ENCODE peak calls at places on chromosomes 7 and 10, in ten cellular contexts. One of them, this sample, is unnamed.
A peak's percentile ranks its signal among the peaks of the same experiment; 100 is the strongest.

GRCh38 chr10:93386496-93387369 is 95.4 kb downstream of the MYOF start:
- DNase-seq in KBM-7: peak; percentile 32
- DNase-seq in cardiac muscle cell: no peak
- DNase-seq in type B pancreatic cell: no peak
- DNase-seq in stimulated activated CD4-positive, alpha-beta T cell treated with anti-CD3 and anti-CD28 coated beads, Interleukin-2, amount 100 ng/mL, for 48 hours: no peak
- DNase-seq in activated CD4-positive, alpha-beta T cell treated with anti-CD3 and anti-CD28 coated beads, Interleukin-2, amount 50 U/mL, for 1 hour: no peak
- DNase-seq in renal cortical epithelial cell: no peak
- DNase-seq in fibroblast of the aortic adventitia: peak; percentile 47
- DNase-seq in IMR-90: no peak
- DNase-seq in fibroblast of mammary gland: peak; percentile 62
- DNase-seq in this sample: no peak

GRCh38 chr7:115352375-115352774 is 430.5 kb downstream of the MDFIC start:
- DNase-seq in KBM-7: no peak
- DNase-seq in cardiac muscle cell: no peak
- DNase-seq in type B pancreatic cell: no peak
- DNase-seq in stimulated activated CD4-positive, alpha-beta T cell treated with anti-CD3 and anti-CD28 coated beads, Interleukin-2, amount 100 ng/mL, for 48 hours: no peak
- DNase-seq in activated CD4-positive, alpha-beta T cell treated with anti-CD3 and anti-CD28 coated beads, Interleukin-2, amount 50 U/mL, for 1 hour: no peak
- DNase-seq in renal cortical epithelial cell: peak; percentile 21
- DNase-seq in fibroblast of the aortic adventitia: peak; percentile 73
- DNase-seq in IMR-90: peak; percentile 91
- DNase-seq in fibroblast of mammary gland: peak; percentile 90
- DNase-seq in this sample: no peak

GRCh38 chr7:143252002-143252401 is 11.2 kb upstream of the GSTK1 start:
- DNase-seq in KBM-7: peak; percentile 50
- DNase-seq in cardiac muscle cell: no peak
- DNase-seq in type B pancreatic cell: no peak
- DNase-seq in stimulated activated CD4-positive, alpha-beta T cell treated with anti-CD3 and anti-CD28 coated beads, Interleukin-2, amount 100 ng/mL, for 48 hours: no peak
- DNase-seq in activated CD4-positive, alpha-beta T cell treated with anti-CD3 and anti-CD28 coated beads, Interleukin-2, amount 50 U/mL, for 1 hour: no peak
- DNase-seq in renal cortical epithelial cell: no peak
- DNase-seq in fibroblast of the aortic adventitia: no peak
- DNase-seq in IMR-90: no peak
- DNase-seq in fibroblast of mammary gland: no peak
- DNase-seq in this sample: no peak

GRCh38 chr7:131507592-131508331 is 48.7 kb downstream of the PODXL start:
- DNase-seq in KBM-7: peak; percentile 81
- DNase-seq in cardiac muscle cell: peak; percentile 77
- DNase-seq in type B pancreatic cell: peak; percentile 84
- DNase-seq in stimulated activated CD4-positive, alpha-beta T cell treated with anti-CD3 and anti-CD28 coated beads, Interleukin-2, amount 100 ng/mL, for 48 hours: peak; percentile 86
- DNase-seq in activated CD4-positive, alpha-beta T cell treated with anti-CD3 and anti-CD28 coated beads, Interleukin-2, amount 50 U/mL, for 1 hour: peak; percentile 83
- DNase-seq in renal cortical epithelial cell: peak; percentile 44
- DNase-seq in fibroblast of the aortic adventitia: peak; percentile 75
- DNase-seq in IMR-90: peak; percentile 60
- DNase-seq in fibroblast of mammary gland: peak; percentile 59
- DNase-seq in this sample: peak; percentile 91

GRCh38 chr10:95864906-95865813 is 42.6 kb upstream of the CC2D2B start:
- DNase-seq in KBM-7: peak; percentile 66
- DNase-seq in cardiac muscle cell: peak; percentile 61
- DNase-seq in type B pancreatic cell: no peak
- DNase-seq in stimulated activated CD4-positive, alpha-beta T cell treated with anti-CD3 and anti-CD28 coated beads, Interleukin-2, amount 100 ng/mL, for 48 hours: peak; percentile 15
- DNase-seq in activated CD4-positive, alpha-beta T cell treated with anti-CD3 and anti-CD28 coated beads, Interleukin-2, amount 50 U/mL, for 1 hour: peak; percentile 12
- DNase-seq in renal cortical epithelial cell: peak; percentile 68
- DNase-seq in fibroblast of the aortic adventitia: peak; percentile 86
- DNase-seq in IMR-90: peak; percentile 86
- DNase-seq in fibroblast of mammary gland: peak; percentile 85
- DNase-seq in this sample: no peak

GRCh38 chr10:30596037-30596436 is 33.5 kb downstream of the LYZL2 start:
- DNase-seq in KBM-7: no peak
- DNase-seq in cardiac muscle cell: no peak
- DNase-seq in type B pancreatic cell: no peak
- DNase-seq in stimulated activated CD4-positive, alpha-beta T cell treated with anti-CD3 and anti-CD28 coated beads, Interleukin-2, amount 100 ng/mL, for 48 hours: no peak
- DNase-seq in activated CD4-positive, alpha-beta T cell treated with anti-CD3 and anti-CD28 coated beads, Interleukin-2, amount 50 U/mL, for 1 hour: no peak
- DNase-seq in renal cortical epithelial cell: no peak
- DNase-seq in fibroblast of the aortic adventitia: no peak
- DNase-seq in IMR-90: no peak
- DNase-seq in fibroblast of mammary gland: no peak
- DNase-seq in this sample: no peak

GRCh38 chr10:102457591-102458150 is 6.3 kb upstream of the C10orf95 start:
- DNase-seq in KBM-7: no peak
- DNase-seq in cardiac muscle cell: no peak
- DNase-seq in type B pancreatic cell: no peak
- DNase-seq in stimulated activated CD4-positive, alpha-beta T cell treated with anti-CD3 and anti-CD28 coated beads, Interleukin-2, amount 100 ng/mL, for 48 hours: no peak
- DNase-seq in activated CD4-positive, alpha-beta T cell treated with anti-CD3 and anti-CD28 coated beads, Interleukin-2, amount 50 U/mL, for 1 hour: no peak
- DNase-seq in renal cortical epithelial cell: no peak
- DNase-seq in fibroblast of the aortic adventitia: no peak
- DNase-seq in IMR-90: no peak
- DNase-seq in fibroblast of mammary gland: peak; percentile 93
- DNase-seq in this sample: no peak

GRCh38 chr10:74292871-74293427 is 141.9 kb downstream of the ADK start:
- DNase-seq in KBM-7: peak; percentile 17
- DNase-seq in cardiac muscle cell: peak; percentile 11
- DNase-seq in type B pancreatic cell: no peak
- DNase-seq in stimulated activated CD4-positive, alpha-beta T cell treated with anti-CD3 and anti-CD28 coated beads, Interleukin-2, amount 100 ng/mL, for 48 hours: no peak
- DNase-seq in activated CD4-positive, alpha-beta T cell treated with anti-CD3 and anti-CD28 coated beads, Interleukin-2, amount 50 U/mL, for 1 hour: no peak
- DNase-seq in renal cortical epithelial cell: peak; percentile 69
- DNase-seq in fibroblast of the aortic adventitia: peak; percentile 60
- DNase-seq in IMR-90: peak; percentile 87
- DNase-seq in fibroblast of mammary gland: peak; percentile 84
- DNase-seq in this sample: no peak

GRCh38 chr10:127943336-127943910 is 36.5 kb downstream of the PTPRE start:
- DNase-seq in KBM-7: no peak
- DNase-seq in cardiac muscle cell: no peak
- DNase-seq in type B pancreatic cell: no peak
- DNase-seq in stimulated activated CD4-positive, alpha-beta T cell treated with anti-CD3 and anti-CD28 coated beads, Interleukin-2, amount 100 ng/mL, for 48 hours: no peak
- DNase-seq in activated CD4-positive, alpha-beta T cell treated with anti-CD3 and anti-CD28 coated beads, Interleukin-2, amount 50 U/mL, for 1 hour: no peak
- DNase-seq in renal cortical epithelial cell: no peak
- DNase-seq in fibroblast of the aortic adventitia: no peak
- DNase-seq in IMR-90: no peak
- DNase-seq in fibroblast of mammary gland: peak; percentile 12
- DNase-seq in this sample: no peak

GRCh38 chr10:110354322-110354766 is 49.6 kb upstream of the SMNDC1 start:
- DNase-seq in KBM-7: peak; percentile 78
- DNase-seq in cardiac muscle cell: peak; percentile 87
- DNase-seq in type B pancreatic cell: no peak
- DNase-seq in stimulated activated CD4-positive, alpha-beta T cell treated with anti-CD3 and anti-CD28 coated beads, Interleukin-2, amount 100 ng/mL, for 48 hours: peak; percentile 85
- DNase-seq in activated CD4-positive, alpha-beta T cell treated with anti-CD3 and anti-CD28 coated beads, Interleukin-2, amount 50 U/mL, for 1 hour: peak; percentile 82
- DNase-seq in renal cortical epithelial cell: peak; percentile 81
- DNase-seq in fibroblast of the aortic adventitia: peak; percentile 85
- DNase-seq in IMR-90: peak; percentile 90
- DNase-seq in fibroblast of mammary gland: peak; percentile 94
- DNase-seq in this sample: peak; percentile 86

GRCh38 chr7:117986645-117987269 is 113.5 kb upstream of the CTTNBP2 start:
- DNase-seq in KBM-7: no peak
- DNase-seq in cardiac muscle cell: no peak
- DNase-seq in type B pancreatic cell: no peak
- DNase-seq in stimulated activated CD4-positive, alpha-beta T cell treated with anti-CD3 and anti-CD28 coated beads, Interleukin-2, amount 100 ng/mL, for 48 hours: no peak
- DNase-seq in activated CD4-positive, alpha-beta T cell treated with anti-CD3 and anti-CD28 coated beads, Interleukin-2, amount 50 U/mL, for 1 hour: no peak
- DNase-seq in renal cortical epithelial cell: peak; percentile 73
- DNase-seq in fibroblast of the aortic adventitia: peak; percentile 22
- DNase-seq in IMR-90: no peak
- DNase-seq in fibroblast of mammary gland: no peak
- DNase-seq in this sample: no peak

GRCh38 chr7:128407751-128408708 is 1.8 kb downstream of the IMPDH1 start:
- DNase-seq in KBM-7: peak; percentile 73
- DNase-seq in cardiac muscle cell: no peak
- DNase-seq in type B pancreatic cell: no peak
- DNase-seq in stimulated activated CD4-positive, alpha-beta T cell treated with anti-CD3 and anti-CD28 coated beads, Interleukin-2, amount 100 ng/mL, for 48 hours: no peak
- DNase-seq in activated CD4-positive, alpha-beta T cell treated with anti-CD3 and anti-CD28 coated beads, Interleukin-2, amount 50 U/mL, for 1 hour: no peak
- DNase-seq in renal cortical epithelial cell: no peak
- DNase-seq in fibroblast of the aortic adventitia: no peak
- DNase-seq in IMR-90: no peak
- DNase-seq in fibroblast of mammary gland: no peak
- DNase-seq in this sample: no peak

GRCh38 chr7:99559276-99559915 is 954 bp downstream of the ZNF655 start:
- DNase-seq in KBM-7: peak; percentile 6
- DNase-seq in cardiac muscle cell: no peak
- DNase-seq in type B pancreatic cell: no peak
- DNase-seq in stimulated activated CD4-positive, alpha-beta T cell treated with anti-CD3 and anti-CD28 coated beads, Interleukin-2, amount 100 ng/mL, for 48 hours: no peak
- DNase-seq in activated CD4-positive, alpha-beta T cell treated with anti-CD3 and anti-CD28 coated beads, Interleukin-2, amount 50 U/mL, for 1 hour: no peak
- DNase-seq in renal cortical epithelial cell: no peak
- DNase-seq in fibroblast of the aortic adventitia: peak; percentile 16
- DNase-seq in IMR-90: peak; percentile 38
- DNase-seq in fibroblast of mammary gland: peak; percentile 39
- DNase-seq in this sample: no peak

GRCh38 chr10:50347394-50347802 is 96.1 kb upstream of the ASAH2 start:
- DNase-seq in KBM-7: peak; percentile 42
- DNase-seq in cardiac muscle cell: no peak
- DNase-seq in type B pancreatic cell: no peak
- DNase-seq in stimulated activated CD4-positive, alpha-beta T cell treated with anti-CD3 and anti-CD28 coated beads, Interleukin-2, amount 100 ng/mL, for 48 hours: no peak
- DNase-seq in activated CD4-positive, alpha-beta T cell treated with anti-CD3 and anti-CD28 coated beads, Interleukin-2, amount 50 U/mL, for 1 hour: no peak
- DNase-seq in renal cortical epithelial cell: no peak
- DNase-seq in fibroblast of the aortic adventitia: peak; percentile 27
- DNase-seq in IMR-90: no peak
- DNase-seq in fibroblast of mammary gland: peak; percentile 18
- DNase-seq in this sample: no peak

GRCh38 chr7:13541326-13541725 is 448.1 kb downstream of the ETV1 start:
- DNase-seq in KBM-7: no peak
- DNase-seq in cardiac muscle cell: no peak
- DNase-seq in type B pancreatic cell: no peak
- DNase-seq in stimulated activated CD4-positive, alpha-beta T cell treated with anti-CD3 and anti-CD28 coated beads, Interleukin-2, amount 100 ng/mL, for 48 hours: no peak
- DNase-seq in activated CD4-positive, alpha-beta T cell treated with anti-CD3 and anti-CD28 coated beads, Interleukin-2, amount 50 U/mL, for 1 hour: no peak
- DNase-seq in renal cortical epithelial cell: no peak
- DNase-seq in fibroblast of the aortic adventitia: no peak
- DNase-seq in IMR-90: peak; percentile 39
- DNase-seq in fibroblast of mammary gland: no peak
- DNase-seq in this sample: no peak

GRCh38 chr10:61669849-61670248 is 7.1 kb downstream of the CABCOCO1 start:
- DNase-seq in KBM-7: no peak
- DNase-seq in cardiac muscle cell: no peak
- DNase-seq in type B pancreatic cell: no peak
- DNase-seq in stimulated activated CD4-positive, alpha-beta T cell treated with anti-CD3 and anti-CD28 coated beads, Interleukin-2, amount 100 ng/mL, for 48 hours: no peak
- DNase-seq in activated CD4-positive, alpha-beta T cell treated with anti-CD3 and anti-CD28 coated beads, Interleukin-2, amount 50 U/mL, for 1 hour: no peak
- DNase-seq in renal cortical epithelial cell: no peak
- DNase-seq in fibroblast of the aortic adventitia: no peak
- DNase-seq in IMR-90: no peak
- DNase-seq in fibroblast of mammary gland: no peak
- DNase-seq in this sample: no peak

GRCh38 chr10:36534471-36535002 is 590.9 kb upstream of the ANKRD30A start:
- DNase-seq in KBM-7: peak; percentile 99
- DNase-seq in cardiac muscle cell: no peak
- DNase-seq in type B pancreatic cell: no peak
- DNase-seq in stimulated activated CD4-positive, alpha-beta T cell treated with anti-CD3 and anti-CD28 coated beads, Interleukin-2, amount 100 ng/mL, for 48 hours: no peak
- DNase-seq in activated CD4-positive, alpha-beta T cell treated with anti-CD3 and anti-CD28 coated beads, Interleukin-2, amount 50 U/mL, for 1 hour: no peak
- DNase-seq in renal cortical epithelial cell: peak; percentile 98
- DNase-seq in fibroblast of the aortic adventitia: peak; percentile 76
- DNase-seq in IMR-90: peak; percentile 95
- DNase-seq in fibroblast of mammary gland: peak; percentile 98
- DNase-seq in this sample: no peak

GRCh38 chr10:87691515-87692070 is 31.9 kb downstream of the PAPSS2 start:
- DNase-seq in KBM-7: peak; percentile 55
- DNase-seq in cardiac muscle cell: no peak
- DNase-seq in type B pancreatic cell: no peak
- DNase-seq in stimulated activated CD4-positive, alpha-beta T cell treated with anti-CD3 and anti-CD28 coated beads, Interleukin-2, amount 100 ng/mL, for 48 hours: no peak
- DNase-seq in activated CD4-positive, alpha-beta T cell treated with anti-CD3 and anti-CD28 coated beads, Interleukin-2, amount 50 U/mL, for 1 hour: no peak
- DNase-seq in renal cortical epithelial cell: peak; percentile 52
- DNase-seq in fibroblast of the aortic adventitia: no peak
- DNase-seq in IMR-90: no peak
- DNase-seq in fibroblast of mammary gland: no peak
- DNase-seq in this sample: no peak

GRCh38 chr10:114278884-114279191 is 39.8 kb downstream of the VWA2 start:
- DNase-seq in KBM-7: no peak
- DNase-seq in cardiac muscle cell: no peak
- DNase-seq in type B pancreatic cell: no peak
- DNase-seq in stimulated activated CD4-positive, alpha-beta T cell treated with anti-CD3 and anti-CD28 coated beads, Interleukin-2, amount 100 ng/mL, for 48 hours: no peak
- DNase-seq in activated CD4-positive, alpha-beta T cell treated with anti-CD3 and anti-CD28 coated beads, Interleukin-2, amount 50 U/mL, for 1 hour: no peak
- DNase-seq in renal cortical epithelial cell: no peak
- DNase-seq in fibroblast of the aortic adventitia: no peak
- DNase-seq in IMR-90: no peak
- DNase-seq in fibroblast of mammary gland: no peak
- DNase-seq in this sample: no peak

GRCh38 chr10:128147669-128148068 is 21.4 kb upstream of the MKI67 start:
- DNase-seq in KBM-7: no peak
- DNase-seq in cardiac muscle cell: no peak
- DNase-seq in type B pancreatic cell: no peak
- DNase-seq in stimulated activated CD4-positive, alpha-beta T cell treated with anti-CD3 and anti-CD28 coated beads, Interleukin-2, amount 100 ng/mL, for 48 hours: no peak
- DNase-seq in activated CD4-positive, alpha-beta T cell treated with anti-CD3 and anti-CD28 coated beads, Interleukin-2, amount 50 U/mL, for 1 hour: no peak
- DNase-seq in renal cortical epithelial cell: peak; percentile 53
- DNase-seq in fibroblast of the aortic adventitia: peak; percentile 91
- DNase-seq in IMR-90: peak; percentile 82
- DNase-seq in fibroblast of mammary gland: peak; percentile 96
- DNase-seq in this sample: no peak

GRCh38 chr7:40977533-40977932 is 725.4 kb downstream of the INHBA start:
- DNase-seq in KBM-7: no peak
- DNase-seq in cardiac muscle cell: no peak
- DNase-seq in type B pancreatic cell: no peak
- DNase-seq in stimulated activated CD4-positive, alpha-beta T cell treated with anti-CD3 and anti-CD28 coated beads, Interleukin-2, amount 100 ng/mL, for 48 hours: no peak
- DNase-seq in activated CD4-positive, alpha-beta T cell treated with anti-CD3 and anti-CD28 coated beads, Interleukin-2, amount 50 U/mL, for 1 hour: no peak
- DNase-seq in renal cortical epithelial cell: peak; percentile 43
- DNase-seq in fibroblast of the aortic adventitia: no peak
- DNase-seq in IMR-90: no peak
- DNase-seq in fibroblast of mammary gland: no peak
- DNase-seq in this sample: no peak

GRCh38 chr7:7438851-7439250 is 96.8 kb downstream of the COL28A1 start:
- DNase-seq in KBM-7: no peak
- DNase-seq in cardiac muscle cell: no peak
- DNase-seq in type B pancreatic cell: no peak
- DNase-seq in stimulated activated CD4-positive, alpha-beta T cell treated with anti-CD3 and anti-CD28 coated beads, Interleukin-2, amount 100 ng/mL, for 48 hours: no peak
- DNase-seq in activated CD4-positive, alpha-beta T cell treated with anti-CD3 and anti-CD28 coated beads, Interleukin-2, amount 50 U/mL, for 1 hour: no peak
- DNase-seq in renal cortical epithelial cell: peak; percentile 95
- DNase-seq in fibroblast of the aortic adventitia: peak; percentile 89
- DNase-seq in IMR-90: peak; percentile 99
- DNase-seq in fibroblast of mammary gland: peak; percentile 100
- DNase-seq in this sample: no peak

GRCh38 chr7:105776068-105776790 is 100.2 kb downstream of the ATXN7L1 start:
- DNase-seq in KBM-7: no peak
- DNase-seq in cardiac muscle cell: peak; percentile 39
- DNase-seq in type B pancreatic cell: no peak
- DNase-seq in stimulated activated CD4-positive, alpha-beta T cell treated with anti-CD3 and anti-CD28 coated beads, Interleukin-2, amount 100 ng/mL, for 48 hours: no peak
- DNase-seq in activated CD4-positive, alpha-beta T cell treated with anti-CD3 and anti-CD28 coated beads, Interleukin-2, amount 50 U/mL, for 1 hour: no peak
- DNase-seq in renal cortical epithelial cell: peak; percentile 89
- DNase-seq in fibroblast of the aortic adventitia: peak; percentile 100
- DNase-seq in IMR-90: peak; percentile 100
- DNase-seq in fibroblast of mammary gland: peak; percentile 100
- DNase-seq in this sample: no peak

GRCh38 chr7:105426606-105427146 is 38.0 kb upstream of the SRPK2 start:
- DNase-seq in KBM-7: no peak
- DNase-seq in cardiac muscle cell: no peak
- DNase-seq in type B pancreatic cell: no peak
- DNase-seq in stimulated activated CD4-positive, alpha-beta T cell treated with anti-CD3 and anti-CD28 coated beads, Interleukin-2, amount 100 ng/mL, for 48 hours: peak; percentile 4
- DNase-seq in activated CD4-positive, alpha-beta T cell treated with anti-CD3 and anti-CD28 coated beads, Interleukin-2, amount 50 U/mL, for 1 hour: no peak
- DNase-seq in renal cortical epithelial cell: peak; percentile 41
- DNase-seq in fibroblast of the aortic adventitia: no peak
- DNase-seq in IMR-90: no peak
- DNase-seq in fibroblast of mammary gland: no peak
- DNase-seq in this sample: no peak

GRCh38 chr7:105003275-105003674 is 10.7 kb upstream of the KMT2E start:
- DNase-seq in KBM-7: no peak
- DNase-seq in cardiac muscle cell: no peak
- DNase-seq in type B pancreatic cell: no peak
- DNase-seq in stimulated activated CD4-positive, alpha-beta T cell treated with anti-CD3 and anti-CD28 coated beads, Interleukin-2, amount 100 ng/mL, for 48 hours: no peak
- DNase-seq in activated CD4-positive, alpha-beta T cell treated with anti-CD3 and anti-CD28 coated beads, Interleukin-2, amount 50 U/mL, for 1 hour: peak; percentile 29
- DNase-seq in renal cortical epithelial cell: peak; percentile 83
- DNase-seq in fibroblast of the aortic adventitia: peak; percentile 91
- DNase-seq in IMR-90: peak; percentile 82
- DNase-seq in fibroblast of mammary gland: peak; percentile 89
- DNase-seq in this sample: no peak

GRCh38 chr7:69596723-69597277 is 1.5 kb upstream of the AUTS2 start:
- DNase-seq in KBM-7: no peak
- DNase-seq in cardiac muscle cell: no peak
- DNase-seq in type B pancreatic cell: no peak
- DNase-seq in stimulated activated CD4-positive, alpha-beta T cell treated with anti-CD3 and anti-CD28 coated beads, Interleukin-2, amount 100 ng/mL, for 48 hours: no peak
- DNase-seq in activated CD4-positive, alpha-beta T cell treated with anti-CD3 and anti-CD28 coated beads, Interleukin-2, amount 50 U/mL, for 1 hour: no peak
- DNase-seq in renal cortical epithelial cell: no peak
- DNase-seq in fibroblast of the aortic adventitia: no peak
- DNase-seq in IMR-90: no peak
- DNase-seq in fibroblast of mammary gland: no peak
- DNase-seq in this sample: no peak

GRCh38 chr7:368651-369475 is 78.9 kb downstream of the FOXL3 start:
- DNase-seq in KBM-7: no peak
- DNase-seq in cardiac muscle cell: no peak
- DNase-seq in type B pancreatic cell: no peak
- DNase-seq in stimulated activated CD4-positive, alpha-beta T cell treated with anti-CD3 and anti-CD28 coated beads, Interleukin-2, amount 100 ng/mL, for 48 hours: no peak
- DNase-seq in activated CD4-positive, alpha-beta T cell treated with anti-CD3 and anti-CD28 coated beads, Interleukin-2, amount 50 U/mL, for 1 hour: no peak
- DNase-seq in renal cortical epithelial cell: no peak
- DNase-seq in fibroblast of the aortic adventitia: no peak
- DNase-seq in IMR-90: no peak
- DNase-seq in fibroblast of mammary gland: no peak
- DNase-seq in this sample: peak; percentile 67

GRCh38 chr10:6721480-6721879 is 141.4 kb upstream of the PRKCQ start:
- DNase-seq in KBM-7: no peak
- DNase-seq in cardiac muscle cell: no peak
- DNase-seq in type B pancreatic cell: no peak
- DNase-seq in stimulated activated CD4-positive, alpha-beta T cell treated with anti-CD3 and anti-CD28 coated beads, Interleukin-2, amount 100 ng/mL, for 48 hours: no peak
- DNase-seq in activated CD4-positive, alpha-beta T cell treated with anti-CD3 and anti-CD28 coated beads, Interleukin-2, amount 50 U/mL, for 1 hour: no peak
- DNase-seq in renal cortical epithelial cell: peak; percentile 93
- DNase-seq in fibroblast of the aortic adventitia: peak; percentile 97
- DNase-seq in IMR-90: peak; percentile 99
- DNase-seq in fibroblast of mammary gland: peak; percentile 99
- DNase-seq in this sample: no peak

This sample was measured in cardiac septum.